ENCODE peak calls at places on chromosome 17, in four cellular contexts. R, U, N and Q are unnamed samples.

GRCh38 chr17:63350364-63350763 is 95.7 kb downstream of the CYB561 start:
- DNase-seq in R (no peak), U (no peak), N (no peak), Q (no peak)

GRCh38 chr17:49935526-49936210 is 33.3 kb upstream of the DLX4 start:
- DNase-seq in R (no peak), U (no peak), N (no peak), Q (no peak)

GRCh38 chr17:1961187-1961586 is 63.9 kb downstream of the RTN4RL1 start:
- DNase-seq in R (no peak), U (no peak), N (no peak), Q (peak)

GRCh38 chr17:45308016-45308365 is 8.8 kb downstream of the MAP3K14 start:
- DNase-seq in R (no peak), U (no peak), N (no peak), Q (no peak)

GRCh38 chr17:10384175-10384574 is 11.4 kb upstream of the MYH13 start:
- DNase-seq in R (no peak), U (no peak), N (no peak), Q (peak)

GRCh38 chr17:5263441-5263840 is 18.6 kb upstream of the RABEP1 start:
- DNase-seq in R (no peak), U (no peak), N (no peak), Q (no peak)

GRCh38 chr17:312476-313148 is 40.0 kb downstream of the RPH3AL start:
- DNase-seq in R (no peak), U (no peak), N (peak), Q (no peak)

GRCh38 chr17:71183083-71183697 is 937.6 kb upstream of the SOX9 start:
- DNase-seq in R (no peak), U (no peak), N (no peak), Q (no peak)

GRCh38 chr17:6940186-6940649 is 55.6 kb upstream of the ALOX12 start:
- DNase-seq in R (no peak), U (no peak), N (no peak), Q (no peak)

GRCh38 chr17:21371511-21372081 is 4.6 kb upstream of the KCNJ12 start:
- DNase-seq in R (no peak), U (no peak), N (no peak), Q (no peak)

GRCh38 chr17:30244853-30245385 is 9.4 kb upstream of the SLC6A4 start:
- DNase-seq in R (peak), U (no peak), N (no peak), Q (no peak)

GRCh38 chr17:73944366-73944765 is 259.1 kb upstream of the RPL38 start:
- DNase-seq in R (no peak), U (no peak), N (no peak), Q (no peak)

GRCh38 chr17:48571024-48571818 is 6.9 kb downstream of the HOXB4 start:
- DNase-seq in R (no peak), U (no peak), N (peak), Q (no peak)

GRCh38 chr17:16085066-16085699 is 85.6 kb downstream of the TTC19 start:
- DNase-seq in R (no peak), U (no peak), N (no peak), Q (no peak)

GRCh38 chr17:62807812-62808575 is at the start of gene MARCHF10:
- DNase-seq in R (no peak), U (no peak), N (peak), Q (peak)

GRCh38 chr17:76841776-76842405 is 26.3 kb upstream of the MGAT5B start:
- DNase-seq in R (no peak), U (no peak), N (no peak), Q (peak)
- H3K4me3 ChIP-seq in R (no peak), U (no peak), N (no peak), Q (no peak)

DNA sequence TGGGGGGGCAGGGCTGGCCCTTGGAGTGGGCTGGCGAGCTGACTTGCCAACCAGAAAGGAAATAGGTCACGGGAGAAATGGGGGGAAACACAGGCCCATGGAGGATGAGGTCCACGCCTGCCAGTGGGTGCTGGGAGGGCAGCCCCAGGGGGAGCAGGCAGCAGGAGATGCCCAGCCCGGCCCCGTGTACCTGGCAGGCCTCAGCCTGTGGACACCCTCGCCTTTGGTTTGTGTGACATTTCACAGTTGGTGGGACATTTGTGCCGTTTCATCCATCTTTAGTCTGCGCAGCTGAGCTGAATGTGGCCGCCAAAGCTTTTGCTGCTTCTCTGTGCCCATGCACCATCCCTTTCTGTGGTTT is 193.4 kb downstream of the RPTOR start:
- DNase-seq in R (no peak), U (no peak), N (no peak), Q (no peak)
- H3K4me3 ChIP-seq in R (no peak), U (no peak), N (no peak), Q (no peak)

GRCh38 chr17:38466346-38467315 is 38.4 kb downstream of the ARHGAP23 start:
- DNase-seq in R (no peak), U (no peak), N (no peak), Q (no peak)

GRCh38 chr17:38464723-38465419 is 36.6 kb downstream of the ARHGAP23 start:
- DNase-seq in R (peak), U (no peak), N (peak), Q (no peak)

GRCh38 chr17:38467491-38467890 is 39.2 kb downstream of the ARHGAP23 start:
- DNase-seq in R (no peak), U (no peak), N (no peak), Q (no peak)

GRCh38 chr17:38464251-38464722 is 36.0 kb downstream of the ARHGAP23 start:
- DNase-seq in R (no peak), U (no peak), N (peak), Q (no peak)

DNA sequence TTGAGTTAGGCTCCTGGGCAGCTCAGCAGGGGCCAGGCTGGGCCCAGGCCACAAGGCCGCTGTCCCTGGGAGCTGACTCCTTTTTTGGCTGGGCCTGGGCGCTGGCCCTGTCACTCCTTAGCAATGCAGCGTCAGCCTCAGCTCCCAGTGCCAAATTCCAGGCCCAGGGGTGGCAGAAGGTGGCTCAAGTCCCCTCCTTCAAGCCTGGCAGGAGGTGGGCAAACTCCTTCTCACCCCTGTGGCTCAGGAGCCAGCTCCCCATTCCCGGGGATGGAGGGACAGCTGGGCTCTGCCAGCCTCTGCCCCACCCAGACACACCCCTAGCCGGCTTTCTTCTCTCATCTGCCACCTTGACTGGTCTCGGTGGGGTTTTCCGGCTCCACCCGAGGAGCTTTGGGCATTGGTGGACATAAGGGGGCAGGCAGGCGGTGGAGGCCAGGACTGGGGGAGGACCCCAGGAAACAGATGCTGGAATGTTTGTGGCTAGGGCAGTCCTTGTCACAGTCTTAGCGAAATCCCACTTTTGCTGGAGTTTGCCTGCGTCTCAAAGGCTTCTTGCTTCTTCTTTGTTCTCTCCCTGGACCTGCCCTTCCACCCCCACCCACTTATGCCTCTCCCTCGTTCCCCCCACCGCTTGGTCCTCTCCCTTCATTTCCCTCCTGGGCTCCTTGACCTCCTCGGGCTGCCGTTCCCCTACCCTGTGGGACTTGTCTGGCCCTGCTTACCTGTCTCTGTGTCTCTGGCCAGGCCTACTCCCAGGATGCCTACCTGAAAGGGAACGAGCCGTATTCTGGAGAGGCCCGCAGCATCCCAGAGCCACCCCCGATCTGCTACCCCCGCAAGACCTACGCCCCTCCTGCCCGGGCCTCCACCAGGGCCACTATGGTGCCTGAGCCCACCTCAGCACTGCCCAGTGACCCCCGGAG is 37.4 kb downstream of the ARHGAP23 start:
- DNase-seq in R (no peak), U (no peak), N (peak), Q (no peak)
- H3K4me3 ChIP-seq in R (peak), U (no peak), N (no peak), Q (no peak)

GRCh38 chr17:19791918-19792317 is 43.8 kb upstream of the ALDH3A1 start:
- DNase-seq in R (no peak), U (no peak), N (no peak), Q (no peak)

GRCh38 chr17:19800571-19800970 is 52.5 kb upstream of the ALDH3A1 start:
- DNase-seq in R (no peak), U (no peak), N (no peak), Q (no peak)

GRCh38 chr17:19799796-19800195 is 51.7 kb upstream of the ALDH3A1 start:
- DNase-seq in R (no peak), U (no peak), N (no peak), Q (no peak)

GRCh38 chr17:19796457-19796856 is 48.4 kb upstream of the ALDH3A1 start:
- DNase-seq in R (no peak), U (no peak), N (no peak), Q (no peak)
- H3K4me3 ChIP-seq in R (no peak), U (no peak), N (no peak), Q (no peak)